ENCODE peak calls at places on chromosomes 5 and 9, in seven cellular contexts. R is naive thymus-derived CD4-positive, alpha-beta T cell; I is transverse colon; Q is endothelial cell of umbilical vein; F is neural progenitor cell; W is hepatocyte; K is suprapubic skin. Z is an unnamed sample. For H3K4me1 and H3K9me3, the result is how much of the 10 kb centered on the place peaks cover.

GRCh38 chr9:83154821-83155220 is 91.9 kb upstream of the RASEF start:
- DNase-seq in R (no peak), I (no peak), Q (no peak), K (no peak), F (no peak), W (peak), Z (no peak)

GRCh38 chr5:141402553-141403328 is at the start of gene PCDHGA9:
- DNase-seq in I (no peak), Q (no peak), K (no peak), R (no peak), W (no peak), F (no peak), Z (no peak)

GRCh38 chr9:86903461-86904010 is 43.8 kb downstream of the GAS1 start:
- DNase-seq in Q (no peak), I (no peak), F (no peak), R (no peak), K (no peak), W (no peak), Z (no peak)

GRCh38 chr5:84480873-84481637 is 96.4 kb upstream of the EDIL3 start:
- DNase-seq in F (no peak), K (no peak), I (no peak), Q (peak), R (no peak), W (no peak), Z (no peak)

GRCh38 chr5:55633574-55634203 is 78.4 kb downstream of the SLC38A9 start:
- DNase-seq in Q (no peak), R (no peak), W (no peak), K (no peak), I (peak), F (no peak), Z (no peak)

GRCh38 chr9:22447607-22448305 is 1.1 kb downstream of the DMRTA1 start:
- DNase-seq in I (no peak), Q (peak), R (no peak), F (peak), W (peak), K (no peak), Z (no peak)

GRCh38 chr5:170363671-170364070 is 25.5 kb downstream of the KCNMB1 start:
- DNase-seq in K (no peak), I (no peak), R (no peak), W (no peak), F (no peak), Q (no peak), Z (no peak)

GRCh38 chr5:145629047-145629446 is 206.1 kb downstream of the PRELID2 start:
- DNase-seq in I (no peak), Q (no peak), R (no peak), F (no peak), K (no peak), W (no peak), Z (no peak)

GRCh38 chr9:134240371-134240770 is 76.0 kb upstream of the RNU6ATAC start:
- DNase-seq in R (no peak), F (no peak), Q (no peak), W (no peak), K (no peak), I (no peak), Z (no peak)

GRCh38 chr5:67215592-67216471 is 19.2 kb upstream of the CD180 start:
- DNase-seq in K (peak), W (peak), F (no peak), I (peak), R (peak), Q (peak), Z (peak)

GRCh38 chr5:151406322-151406947 is 41.0 kb upstream of the SLC36A1 start:
- DNase-seq in R (no peak), F (peak), Q (no peak), W (peak), I (no peak), K (no peak), Z (no peak)

GRCh38 chr9:131885144-131885609 is 145.3 kb upstream of the RAPGEF1 start:
- DNase-seq in I (no peak), W (no peak), F (no peak), K (peak), R (no peak), Q (peak), Z (no peak)

GRCh38 chr5:122145906-122146305 is 16.6 kb downstream of the ZNF474 start:
- DNase-seq in F (peak), R (no peak), Q (no peak), W (no peak), K (no peak), I (no peak), Z (no peak)

GRCh38 chr5:139985733-139986132 is 57.4 kb downstream of the NRG2 start:
- DNase-seq in F (peak), I (no peak), W (peak), Q (peak), R (no peak), K (no peak), Z (no peak)

GRCh38 chr5:2133080-2133479 is 250.4 kb upstream of the IRX4 start:
- DNase-seq in W (no peak), F (no peak), K (no peak), Q (no peak), R (no peak), I (no peak), Z (no peak)

GRCh38 chr5:147860641-147861025 is 17.9 kb upstream of the SCGB3A2 start:
- DNase-seq in Q (no peak), F (no peak), K (no peak), W (no peak), I (peak), R (no peak), Z (no peak)

GRCh38 chr9:72213906-72214305 is 64.7 kb downstream of the GDA start:
- DNase-seq in I (no peak), W (no peak), R (no peak), F (no peak), K (no peak), Q (no peak), Z (no peak)

GRCh38 chr5:153753645-153754432 is 263.4 kb downstream of the GRIA1 start:
- DNase-seq in F (no peak), Q (no peak), K (no peak), R (no peak), W (peak), I (no peak), Z (no peak)

GRCh38 chr9:35903049-35903448 is 3.0 kb upstream of the HRCT1 start:
- DNase-seq in R (peak), Q (peak), I (no peak), K (no peak), W (peak), F (peak), Z (no peak)

GRCh38 chr5:62938927-62939326 is 360.3 kb downstream of the LRRC70 start:
- DNase-seq in I (no peak), W (no peak), R (no peak), K (no peak), Q (no peak), F (no peak), Z (no peak)

GRCh38 chr9:129752915-129753724 is at the start of gene PTGES:
- DNase-seq in Q (peak), F (peak), K (peak), I (peak), R (peak), W (peak), Z (no peak)

GRCh38 chr5:78533356-78533755 is 115.2 kb downstream of the LHFPL2 start:
- DNase-seq in F (peak), W (peak), Q (peak), K (no peak), I (no peak), R (no peak), Z (no peak)

GRCh38 chr9:77063645-77064285 is 44.3 kb downstream of the FOXB2 start:
- DNase-seq in W (peak), K (no peak), Q (no peak), I (no peak), F (no peak), R (no peak), Z (no peak)

GRCh38 chr5:87435144-87435694 is 22.5 kb upstream of the CCNH start:
- DNase-seq in I (no peak), F (no peak), K (no peak), W (no peak), R (no peak), Q (no peak), Z (no peak)

GRCh38 chr5:132266031-132266835 is 8.7 kb downstream of the PDLIM4 start:
- DNase-seq in R (no peak), K (no peak), Q (no peak), W (no peak), F (no peak), I (no peak), Z (no peak)

GRCh38 chr9:109387206-109387605 is 66.3 kb upstream of the EPB41L4B start:
- DNase-seq in R (no peak), F (no peak), K (no peak), W (peak), I (no peak), Q (no peak), Z (no peak)

GRCh38 chr9:76022317-76022716 is 131.8 kb downstream of the PCSK5 start:
- DNase-seq in F (peak), I (no peak), Q (no peak), W (no peak), R (no peak), K (no peak), Z (no peak)

GRCh38 chr5:66306105-66306843 is 162.2 kb downstream of the SREK1 start:
- DNase-seq in Q (peak), R (peak), F (peak), W (peak), K (no peak), I (peak), Z (peak)

GRCh38 chr5:172336666-172337310 is 53.2 kb upstream of the UBTD2 start:
- DNase-seq in K (no peak), Q (no peak), I (no peak), W (no peak), F (no peak), R (no peak), Z (no peak)

GRCh38 chr5:107372723-107373487 is 297.8 kb downstream of the EFNA5 start:
- DNase-seq in I (no peak), F (no peak), Q (peak), W (peak), R (no peak), K (no peak), Z (no peak)

GRCh38 chr5:142491679-142492078 is 166.9 kb upstream of the SPRY4 start:
- DNase-seq in Q (no peak), W (no peak), K (no peak), F (peak), R (no peak), I (no peak), Z (no peak)
- H3K4me1 ChIP-seq in Q (under half), W (under half), K (under half), F (under half), R (under half), I (under half), Z (under half)

DNA sequence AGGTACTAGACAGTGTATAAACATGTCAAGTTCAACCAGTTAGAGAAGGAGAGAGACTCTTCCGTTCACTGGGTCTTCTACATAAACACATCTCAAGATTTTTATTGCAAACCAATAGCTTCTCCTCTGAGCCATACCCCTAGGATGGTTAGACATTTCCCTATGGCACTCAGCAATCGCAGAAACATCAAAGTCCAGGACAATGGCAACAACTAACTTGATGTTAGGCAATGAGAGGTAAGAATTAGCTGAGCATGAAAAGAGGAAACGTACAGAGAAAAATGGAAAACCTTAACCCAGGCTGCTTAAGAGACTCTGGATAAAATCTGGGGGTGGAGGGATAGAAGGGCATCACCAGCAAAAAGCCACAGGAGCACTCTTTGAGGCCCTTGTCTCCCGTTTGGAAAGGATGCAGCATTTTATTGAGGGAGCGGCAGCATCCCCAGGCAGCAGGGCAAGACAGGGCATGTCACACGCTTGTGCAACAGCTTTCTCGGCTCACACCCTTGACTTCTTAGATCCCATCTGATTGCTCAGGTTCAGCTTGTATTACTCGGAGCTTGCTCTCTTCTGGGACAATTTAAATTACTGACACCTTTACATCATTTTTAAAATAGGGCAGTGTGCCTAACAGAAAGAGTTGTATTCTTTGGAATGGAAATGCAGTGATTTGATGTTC is 8.6 kb upstream of the PSAT1 start:
- DNase-seq in Q (no peak), R (no peak), I (no peak), K (no peak), F (no peak), W (no peak), Z (no peak)
- H3K27ac ChIP-seq in Q (no peak), R (no peak), I (no peak), K (peak), F (no peak), W (no peak), Z (no peak)

GRCh38 chr9:118303216-118303615 is 599.0 kb downstream of the TLR4 start:
- DNase-seq in F (no peak), I (no peak), R (no peak), Q (no peak), K (no peak), W (no peak), Z (no peak)

GRCh38 chr9:118305371-118305770 is 601.2 kb downstream of the TLR4 start:
- DNase-seq in R (no peak), W (no peak), Q (no peak), K (no peak), I (no peak), F (no peak), Z (no peak)

GRCh38 chr9:118302721-118303120 is 598.5 kb downstream of the TLR4 start:
- DNase-seq in W (no peak), I (no peak), Q (no peak), R (no peak), K (no peak), F (no peak), Z (no peak)

GRCh38 chr9:118306773-118307172 is 602.6 kb downstream of the TLR4 start:
- DNase-seq in R (no peak), Q (no peak), F (no peak), W (no peak), I (no peak), K (no peak), Z (no peak)
- H3K9me3 ChIP-seq in R (under half), Q (under half), F (under half), W (under half), I (under half), K (under half), Z (under half)

GRCh38 chr5:154771383-154771901 is 16.3 kb downstream of the LARP1 start:
- DNase-seq in Q (peak), F (peak), R (no peak), K (no peak), I (no peak), W (peak), Z (no peak)
- H3K4me1 ChIP-seq in Q (under half), F (half or more), R (under half), K (half or more), I (under half), W (under half), Z (half or more)

DNA sequence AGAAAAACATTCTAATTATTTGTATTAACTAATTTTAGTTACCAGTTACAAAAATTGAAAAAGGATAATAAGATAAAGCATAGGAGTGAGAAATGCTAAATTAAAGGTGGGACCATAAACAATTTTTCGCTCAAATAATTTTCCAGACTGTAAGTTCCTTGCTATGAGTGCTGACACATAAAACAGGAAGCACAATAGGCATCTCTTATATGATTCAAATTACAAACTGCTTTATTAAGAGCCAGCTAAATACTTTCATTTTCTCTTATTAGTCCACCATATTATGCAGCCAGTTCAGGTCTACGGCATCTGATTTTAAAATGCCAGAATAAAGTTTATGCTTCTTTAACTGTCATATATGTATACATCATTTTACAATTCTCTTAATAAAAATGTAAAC is 4.4 kb downstream of the RC3H2 start:
- DNase-seq in I (no peak), W (no peak), K (no peak), F (no peak), Q (peak), R (no peak), Z (no peak)
- H3K27ac ChIP-seq in I (no peak), W (no peak), K (no peak), F (no peak), Q (peak), R (no peak), Z (peak)

Z was measured in CD8-positive, alpha-beta memory T cell.